ENCODE peak calls at places on chromosomes 6 and 20, in seven cellular contexts. L, A, Z, N, C, H and Q are unnamed samples.

GRCh38 chr6:133707456-133707855 is 181.5 kb upstream of the TCF21 start:
- DNase-seq in N (no peak), H (no peak), L (no peak), C (no peak), A (peak; percentile 3), Z (no peak), Q (no peak)

GRCh38 chr6:37514840-37515239 is 15.1 kb upstream of the CCDC167 start:
- DNase-seq in C (no peak), N (no peak), A (no peak), Z (no peak), H (no peak), L (no peak), Q (no peak)

GRCh38 chr6:115838763-115839401 is 221.8 kb downstream of the FRK start:
- DNase-seq in A (peak; percentile 79), L (peak; percentile 57), H (no peak), Z (no peak), N (peak; percentile 14), C (peak; percentile 55), Q (no peak)

GRCh38 chr6:129513471-129513870 is 196.5 kb downstream of the ARHGAP18 start:
- DNase-seq in L (no peak), Z (no peak), C (no peak), H (no peak), N (no peak), A (no peak), Q (no peak)

GRCh38 chr20:17822039-17822438 is 122.3 kb downstream of the BANF2 start:
- DNase-seq in A (no peak), L (no peak), C (no peak), N (peak; percentile 75), H (no peak), Z (peak; percentile 79), Q (no peak)

GRCh38 chr20:34420146-34420545 is 57.1 kb downstream of the ITCH start:
- DNase-seq in Z (no peak), H (no peak), N (no peak), L (no peak), A (no peak), C (no peak), Q (no peak)

GRCh38 chr6:24923885-24924401 is 11.8 kb downstream of the RIPOR2 start:
- DNase-seq in A (peak; percentile 81), N (no peak), C (no peak), H (no peak), L (no peak), Z (no peak), Q (no peak)

GRCh38 chr20:62922451-62922921 is 3.8 kb downstream of the DIDO1 start:
- DNase-seq in A (no peak), H (peak; percentile 50), C (no peak), L (no peak), N (no peak), Z (peak; percentile 62), Q (no peak)

GRCh38 chr6:110703906-110704594 is 111.2 kb downstream of the CDK19 start:
- DNase-seq in N (no peak), Z (no peak), L (no peak), H (no peak), A (no peak), C (no peak), Q (no peak)

GRCh38 chr6:127243501-127243900 is 23.2 kb upstream of the RNF146 start:
- DNase-seq in A (no peak), H (no peak), Z (no peak), N (no peak), C (no peak), L (no peak), Q (no peak)

GRCh38 chr6:20564269-20564668 is 30.0 kb downstream of the CDKAL1 start:
- DNase-seq in N (no peak), L (no peak), A (no peak), Z (no peak), H (no peak), C (peak; percentile 19), Q (no peak)

GRCh38 chr20:34222208-34222607 is 19.0 kb upstream of the ASIP start:
- DNase-seq in C (no peak), H (no peak), L (no peak), N (peak; percentile 13), Z (no peak), A (no peak), Q (no peak)

GRCh38 chr20:12371955-12372354 is 454.3 kb downstream of the BTBD3 start:
- DNase-seq in Z (no peak), N (peak; percentile 9), C (no peak), A (no peak), H (no peak), L (no peak), Q (no peak)

GRCh38 chr6:83708546-83708969 is 343 bp downstream of the SNAP91 start:
- DNase-seq in N (no peak), H (no peak), Z (peak; percentile 4), L (no peak), A (peak; percentile 60), C (no peak), Q (no peak)

GRCh38 chr20:6731951-6732580 is 35.4 kb upstream of the BMP2 start:
- DNase-seq in H (no peak), Z (no peak), N (peak; percentile 24), L (no peak), C (no peak), A (no peak), Q (no peak)

GRCh38 chr6:112357801-112358200 is 10.7 kb downstream of the RFPL4B start:
- DNase-seq in A (no peak), Z (no peak), C (no peak), N (no peak), L (no peak), H (no peak), Q (no peak)

DNA sequence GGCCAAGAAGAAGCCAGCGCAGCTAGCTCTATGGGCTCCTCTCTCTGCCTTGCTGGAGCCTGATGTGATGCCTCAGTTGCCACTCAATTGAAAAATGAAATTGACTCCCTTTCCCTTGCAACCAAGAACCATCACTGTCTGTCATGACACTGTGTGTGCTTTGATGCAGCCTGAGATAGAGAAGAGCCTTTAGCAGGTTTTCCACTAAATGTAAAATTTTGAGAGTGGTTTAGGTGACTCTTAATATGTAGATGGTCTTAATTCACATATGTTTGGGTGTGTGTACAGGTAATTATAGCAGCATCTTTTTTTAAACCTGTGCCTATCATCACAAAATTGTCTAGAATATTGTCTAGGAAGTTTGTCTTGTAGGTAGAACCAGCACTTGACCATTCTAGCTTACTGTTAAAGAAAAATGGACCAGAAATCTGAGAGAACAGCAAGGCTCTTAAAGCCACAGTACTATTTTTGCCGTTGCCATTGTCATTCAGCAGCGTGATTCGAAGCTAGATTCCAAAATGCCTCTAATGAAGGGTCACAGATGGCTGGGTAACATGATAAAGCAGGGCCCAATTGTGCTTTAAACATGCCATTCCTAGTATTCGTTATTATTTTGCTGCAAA is 1.3 kb downstream of the ARFGEF3 start:
- DNase-seq in Z (no peak), N (no peak), H (no peak), L (no peak), A (peak; percentile 43), C (no peak), Q (no peak)
- TF ChIP-seq POLR2AphosphoS5 in Z (no peak), N (no peak), H (no peak), L (no peak), A (no peak), C (no peak), Q (no peak)

GRCh38 chr6:92848901-92849300 is 570.5 kb downstream of the EPHA7 start:
- DNase-seq in A (peak; percentile 39), Z (no peak), H (no peak), C (no peak), N (no peak), L (no peak), Q (no peak)

GRCh38 chr6:92847988-92848387 is 571.4 kb downstream of the EPHA7 start:
- DNase-seq in Z (no peak), H (no peak), C (no peak), L (no peak), N (no peak), A (peak; percentile 60), Q (no peak)

GRCh38 chr6:92849636-92850035 is 569.7 kb downstream of the EPHA7 start:
- DNase-seq in C (no peak), H (no peak), Z (peak; percentile 46), L (no peak), N (no peak), A (peak; percentile 17), Q (no peak)

DNA sequence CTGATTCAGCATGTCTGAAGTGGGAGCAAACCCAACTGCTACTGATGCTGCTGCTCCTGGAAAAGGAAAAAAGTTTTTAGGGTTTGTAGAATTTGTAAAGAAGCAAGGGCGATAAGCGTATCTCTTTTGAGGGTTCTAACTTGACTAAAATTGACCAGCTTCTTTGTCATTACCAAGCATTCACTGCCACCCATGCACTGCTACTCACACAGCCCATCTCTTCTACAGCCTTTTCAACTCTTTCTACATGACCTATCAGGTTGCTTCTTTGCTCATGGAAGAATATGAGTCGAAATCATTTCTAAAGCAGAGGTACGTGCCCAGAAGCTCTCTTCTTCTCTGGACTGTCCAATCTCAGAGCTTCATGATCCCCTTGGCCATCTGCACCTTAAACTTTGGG is 570.9 kb downstream of the EPHA7 start:
- DNase-seq in A (peak; percentile 14), H (no peak), L (no peak), Z (no peak), N (no peak), C (no peak), Q (no peak)
- TF ChIP-seq POLR2AphosphoS5 in A (no peak), H (no peak), L (no peak), Z (no peak), N (no peak), C (no peak), Q (no peak)

DNA sequence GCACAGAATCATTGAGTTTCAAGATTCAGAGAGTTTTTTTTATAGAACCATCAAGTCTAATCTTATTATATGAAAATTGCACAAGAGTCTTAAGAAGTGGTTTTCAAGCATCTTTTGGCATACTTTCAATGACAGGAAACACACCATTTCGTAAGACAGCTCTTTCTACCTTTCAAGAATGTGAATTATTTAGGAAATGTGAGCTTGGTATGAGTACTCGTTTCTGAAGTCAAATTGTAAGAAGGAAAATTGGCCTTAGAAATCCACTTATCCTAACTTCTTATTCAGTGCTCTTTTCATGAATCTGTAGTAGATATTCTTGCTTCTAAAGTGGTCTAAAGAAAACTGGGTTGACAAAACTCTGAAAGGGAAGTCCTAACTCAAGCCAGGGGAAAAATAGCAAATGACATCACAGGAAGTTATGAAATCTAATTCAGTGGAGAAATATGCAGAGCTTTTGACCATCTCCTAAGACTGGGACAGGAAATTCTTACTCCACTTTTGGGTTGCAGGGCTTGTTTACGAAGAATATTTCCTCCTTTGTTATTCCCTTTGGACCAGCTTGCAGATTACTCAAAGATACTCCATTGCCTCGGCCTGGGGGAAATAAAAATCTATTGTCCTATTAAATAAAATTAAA is 38.4 kb upstream of the OGFRL1 start:
- DNase-seq in Z (no peak), A (peak; percentile 29), H (no peak), C (no peak), L (no peak), N (no peak), Q (no peak)
- TF ChIP-seq POLR2AphosphoS5 in Z (no peak), A (no peak), H (no peak), C (no peak), L (no peak), N (no peak), Q (no peak)

GRCh38 chr20:36543187-36544133 is 2.1 kb downstream of the MYL9 start:
- DNase-seq in C (no peak), A (no peak), N (peak; percentile 60), H (peak; percentile 91), Z (no peak), L (no peak), Q (peak; percentile 67)
- TF ChIP-seq POLR2AphosphoS5 in C (no peak), A (no peak), N (no peak), H (no peak), Z (no peak), L (no peak), Q (peak; percentile 16)